ENCODE peak calls at places on chromosomes 1 and 21, in five cellular contexts. P is activated T-cell treated with anti-CD3 and anti-CD28 coated beads, Interleukin-2, amount 50 U/mL, for 4 hours; X is astrocyte of the spinal cord; D is stimulated activated CD4-positive, alpha-beta T cell treated with anti-CD3 and anti-CD28 coated beads, Interleukin-4, amount 100 ng/mL, for 24 hours; H is Daoy. I is an unnamed sample.

GRCh38 chr1:180911640-180912161 is 996 bp upstream of the KIAA1614 start:
- DNase-seq in P (no peak), H (no peak), X (peak; percentile 28), D (no peak), I (no peak)

GRCh38 chr1:31032266-31032665 is 33.3 kb downstream of the PUM1 start:
- DNase-seq in H (no peak), D (no peak), X (no peak), P (no peak), I (no peak)

GRCh38 chr1:169112241-169112640 is 5.8 kb downstream of the ATP1B1 start:
- DNase-seq in D (no peak), X (no peak), P (no peak), H (no peak), I (peak; percentile 53)

GRCh38 chr1:11522400-11523235 is 43.7 kb downstream of the DISP3 start:
- DNase-seq in H (no peak), X (no peak), D (no peak), P (no peak), I (no peak)

GRCh38 chr1:61851849-61852692 is 109.8 kb downstream of the PATJ start:
- DNase-seq in H (peak; percentile 52), P (no peak), X (peak; percentile 79), D (peak; percentile 12), I (no peak)

GRCh38 chr1:195939844-195940243 is 668.4 kb downstream of the KCNT2 start:
- DNase-seq in D (no peak), X (peak; percentile 3), P (no peak), H (no peak), I (no peak)

GRCh38 chr1:11028018-11028417 is 15.6 kb downstream of the TARDBP start:
- DNase-seq in H (no peak), X (no peak), P (no peak), D (no peak), I (no peak)

GRCh38 chr1:101683561-101683960 is 313.2 kb downstream of the OLFM3 start:
- DNase-seq in X (no peak), H (no peak), D (no peak), P (no peak), I (no peak)

GRCh38 chr1:23020731-23021130 is 1.5 kb downstream of the KDM1A start:
- DNase-seq in D (no peak), X (peak; percentile 19), H (peak; percentile 21), P (no peak), I (no peak)

GRCh38 chr1:24966724-24967346 is 36.8 kb upstream of the RUNX3 start:
- DNase-seq in H (peak; percentile 93), P (peak; percentile 63), D (peak; percentile 79), X (peak; percentile 79), I (no peak)

GRCh38 chr21:41861987-41862386 is 17.2 kb downstream of the PRDM15 start:
- DNase-seq in H (no peak), X (no peak), D (no peak), P (no peak), I (no peak)

GRCh38 chr1:205191127-205191577 is 20.4 kb downstream of the DSTYK start:
- DNase-seq in D (no peak), H (no peak), X (no peak), P (no peak), I (peak; percentile 26)